ENCODE peak calls at places on chromosomes 4 and X, in ten cellular contexts. One of them, this sample, is unnamed.

GRCh38 chr4:25252230-25253071 is 18.6 kb downstream of the PI4K2B start:
- DNase-seq in left ventricle myocardium inferior: no peak
- DNase-seq in colonic mucosa: no peak
- DNase-seq in uterus: no peak
- DNase-seq in upper lobe of right lung: no peak
- DNase-seq in Panc1: no peak
- DNase-seq in RWPE2: no peak
- DNase-seq in tibial artery: no peak
- DNase-seq in CD8-positive, alpha-beta T cell: no peak
- DNase-seq in psoas muscle: no peak
- DNase-seq in this sample: no peak

GRCh38 chrX:84469226-84469625 is 33.0 kb downstream of the HDX start:
- DNase-seq in Panc1: no peak
- DNase-seq in CD8-positive, alpha-beta T cell: no peak
- DNase-seq in uterus: no peak
- DNase-seq in left ventricle myocardium inferior: no peak
- DNase-seq in upper lobe of right lung: no peak
- DNase-seq in colonic mucosa: no peak
- DNase-seq in tibial artery: no peak
- DNase-seq in RWPE2: no peak
- DNase-seq in psoas muscle: no peak
- DNase-seq in this sample: no peak

GRCh38 chr4:7735395-7735794 is 204.3 kb downstream of the AFAP1 start:
- DNase-seq in left ventricle myocardium inferior: no peak
- DNase-seq in RWPE2: no peak
- DNase-seq in colonic mucosa: no peak
- DNase-seq in tibial artery: no peak
- DNase-seq in psoas muscle: no peak
- DNase-seq in upper lobe of right lung: no peak
- DNase-seq in CD8-positive, alpha-beta T cell: no peak
- DNase-seq in Panc1: no peak
- DNase-seq in uterus: no peak
- DNase-seq in this sample: no peak

GRCh38 chr4:88900432-88900831 is 156.6 kb downstream of the FAM13A start:
- DNase-seq in tibial artery: no peak
- DNase-seq in psoas muscle: no peak
- DNase-seq in colonic mucosa: no peak
- DNase-seq in RWPE2: no peak
- DNase-seq in Panc1: no peak
- DNase-seq in left ventricle myocardium inferior: no peak
- DNase-seq in CD8-positive, alpha-beta T cell: no peak
- DNase-seq in upper lobe of right lung: no peak
- DNase-seq in uterus: no peak
- DNase-seq in this sample: no peak

GRCh38 chrX:1609311-1609710 is 5.5 kb upstream of the ASMT start:
- DNase-seq in RWPE2: peak; percentile 69
- DNase-seq in psoas muscle: no peak
- DNase-seq in colonic mucosa: no peak
- DNase-seq in upper lobe of right lung: no peak
- DNase-seq in CD8-positive, alpha-beta T cell: no peak
- DNase-seq in left ventricle myocardium inferior: no peak
- DNase-seq in Panc1: no peak
- DNase-seq in uterus: no peak
- DNase-seq in tibial artery: no peak
- DNase-seq in this sample: no peak

GRCh38 chr4:182916483-182917181 is 554 bp downstream of the DCTD start:
- DNase-seq in tibial artery: peak; percentile 77
- DNase-seq in CD8-positive, alpha-beta T cell: peak; percentile 17
- DNase-seq in uterus: peak; percentile 63
- DNase-seq in Panc1: no peak
- DNase-seq in upper lobe of right lung: peak; percentile 86
- DNase-seq in left ventricle myocardium inferior: peak; percentile 62
- DNase-seq in colonic mucosa: peak; percentile 47
- DNase-seq in RWPE2: no peak
- DNase-seq in psoas muscle: peak; percentile 81
- DNase-seq in this sample: no peak

GRCh38 chr4:48100248-48100647 is 33.8 kb downstream of the TXK start:
- DNase-seq in tibial artery: no peak
- DNase-seq in Panc1: no peak
- DNase-seq in left ventricle myocardium inferior: no peak
- DNase-seq in uterus: no peak
- DNase-seq in CD8-positive, alpha-beta T cell: no peak
- DNase-seq in psoas muscle: no peak
- DNase-seq in RWPE2: no peak
- DNase-seq in upper lobe of right lung: no peak
- DNase-seq in colonic mucosa: no peak
- DNase-seq in this sample: no peak

GRCh38 chr4:91936301-91936700 is 367.5 kb upstream of the GRID2 start:
- DNase-seq in RWPE2: no peak
- DNase-seq in Panc1: no peak
- DNase-seq in uterus: no peak
- DNase-seq in left ventricle myocardium inferior: no peak
- DNase-seq in psoas muscle: no peak
- DNase-seq in colonic mucosa: no peak
- DNase-seq in tibial artery: no peak
- DNase-seq in CD8-positive, alpha-beta T cell: no peak
- DNase-seq in upper lobe of right lung: no peak
- DNase-seq in this sample: no peak

GRCh38 chrX:129705377-129705925 is 33.3 kb upstream of the XPNPEP2 start:
- DNase-seq in RWPE2: no peak
- DNase-seq in upper lobe of right lung: no peak
- DNase-seq in psoas muscle: no peak
- DNase-seq in tibial artery: no peak
- DNase-seq in uterus: no peak
- DNase-seq in left ventricle myocardium inferior: no peak
- DNase-seq in colonic mucosa: no peak
- DNase-seq in Panc1: no peak
- DNase-seq in CD8-positive, alpha-beta T cell: no peak
- DNase-seq in this sample: no peak

GRCh38 chr4:106618920-106619319 is 250.3 kb upstream of the GIMD1 start:
- DNase-seq in colonic mucosa: no peak
- DNase-seq in RWPE2: no peak
- DNase-seq in uterus: no peak
- DNase-seq in Panc1: no peak
- DNase-seq in tibial artery: no peak
- DNase-seq in psoas muscle: no peak
- DNase-seq in CD8-positive, alpha-beta T cell: no peak
- DNase-seq in upper lobe of right lung: no peak
- DNase-seq in left ventricle myocardium inferior: no peak
- DNase-seq in this sample: no peak

GRCh38 chrX:124232523-124233201 is 99.8 kb upstream of the TEX13D start:
- DNase-seq in left ventricle myocardium inferior: no peak
- DNase-seq in upper lobe of right lung: no peak
- DNase-seq in uterus: no peak
- DNase-seq in psoas muscle: no peak
- DNase-seq in colonic mucosa: no peak
- DNase-seq in RWPE2: no peak
- DNase-seq in CD8-positive, alpha-beta T cell: no peak
- DNase-seq in tibial artery: no peak
- DNase-seq in Panc1: no peak
- DNase-seq in this sample: no peak

GRCh38 chr4:167238226-167238625 is 3.9 kb upstream of the SPOCK3 start:
- DNase-seq in Panc1: no peak
- DNase-seq in tibial artery: no peak
- DNase-seq in colonic mucosa: no peak
- DNase-seq in CD8-positive, alpha-beta T cell: no peak
- DNase-seq in psoas muscle: no peak
- DNase-seq in upper lobe of right lung: no peak
- DNase-seq in RWPE2: no peak
- DNase-seq in left ventricle myocardium inferior: no peak
- DNase-seq in uterus: no peak
- DNase-seq in this sample: no peak

GRCh38 chr4:167230744-167231143 is 3.5 kb downstream of the SPOCK3 start:
- DNase-seq in Panc1: no peak
- DNase-seq in RWPE2: no peak
- DNase-seq in left ventricle myocardium inferior: no peak
- DNase-seq in uterus: no peak
- DNase-seq in upper lobe of right lung: no peak
- DNase-seq in colonic mucosa: no peak
- DNase-seq in CD8-positive, alpha-beta T cell: no peak
- DNase-seq in tibial artery: no peak
- DNase-seq in psoas muscle: no peak
- DNase-seq in this sample: no peak

GRCh38 chr4:167232805-167233522 is 1.3 kb downstream of the SPOCK3 start:
- DNase-seq in Panc1: no peak
- DNase-seq in RWPE2: no peak
- DNase-seq in upper lobe of right lung: no peak
- DNase-seq in tibial artery: no peak
- DNase-seq in left ventricle myocardium inferior: no peak
- DNase-seq in uterus: no peak
- DNase-seq in psoas muscle: no peak
- DNase-seq in colonic mucosa: no peak
- DNase-seq in CD8-positive, alpha-beta T cell: no peak
- DNase-seq in this sample: peak; percentile 16

GRCh38 chr4:167233523-167234387 is 539 bp downstream of the SPOCK3 start:
- DNase-seq in Panc1: no peak
- DNase-seq in RWPE2: no peak
- DNase-seq in left ventricle myocardium inferior: no peak
- DNase-seq in colonic mucosa: no peak
- DNase-seq in psoas muscle: no peak
- DNase-seq in uterus: no peak
- DNase-seq in upper lobe of right lung: peak; percentile 57
- DNase-seq in CD8-positive, alpha-beta T cell: no peak
- DNase-seq in tibial artery: no peak
- DNase-seq in this sample: peak; percentile 36

DNA sequence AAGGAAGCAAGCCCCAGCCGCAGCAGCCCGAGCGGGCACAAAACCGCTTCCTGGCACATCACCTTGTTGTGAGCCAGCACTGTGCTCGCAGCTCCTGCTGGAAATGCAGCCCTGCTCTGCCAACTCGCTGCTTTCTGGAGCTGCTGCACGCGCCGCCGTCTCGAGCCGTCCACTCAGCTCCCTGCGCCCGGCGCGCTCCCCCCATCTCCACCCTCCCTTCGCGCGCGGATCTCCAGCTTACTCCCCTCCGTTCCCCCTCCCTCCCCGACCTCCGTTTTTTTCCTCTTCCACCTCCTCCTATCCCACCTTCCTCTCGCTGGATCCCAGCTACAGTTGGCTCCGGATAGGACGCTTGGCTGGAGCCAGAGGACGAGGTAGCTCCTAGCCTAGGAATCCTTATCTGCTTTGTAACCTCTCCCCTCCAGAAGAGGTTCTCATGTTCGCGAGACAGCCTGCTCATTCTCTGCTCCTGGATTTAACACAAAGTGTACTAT is at the start of gene SPOCK3:
- DNase-seq in colonic mucosa: no peak
- DNase-seq in tibial artery: no peak
- DNase-seq in upper lobe of right lung: peak; percentile 70
- DNase-seq in RWPE2: peak; percentile 52
- DNase-seq in left ventricle myocardium inferior: peak; percentile 23
- DNase-seq in Panc1: no peak
- DNase-seq in CD8-positive, alpha-beta T cell: no peak
- DNase-seq in uterus: no peak
- DNase-seq in psoas muscle: peak; percentile 48
- DNase-seq in this sample: peak; percentile 49
- H3K4me3 ChIP-seq in colonic mucosa: no peak within 1 kb of the TSS
- H3K4me3 ChIP-seq in tibial artery: peak within 1 kb of the TSS; percentile 44
- H3K4me3 ChIP-seq in upper lobe of right lung: peak within 1 kb of the TSS; percentile 35
- H3K4me3 ChIP-seq in RWPE2: peak within 1 kb of the TSS; percentile 35
- H3K4me3 ChIP-seq in left ventricle myocardium inferior: peak within 1 kb of the TSS; percentile 65
- H3K4me3 ChIP-seq in Panc1: peak within 1 kb of the TSS; percentile 49
- H3K4me3 ChIP-seq in CD8-positive, alpha-beta T cell: no peak within 1 kb of the TSS
- H3K4me3 ChIP-seq in uterus: peak within 1 kb of the TSS; percentile 30
- H3K4me3 ChIP-seq in psoas muscle: peak within 1 kb of the TSS; percentile 54
- H3K4me3 ChIP-seq in this sample: peak within 1 kb of the TSS; percentile 71

DNA sequence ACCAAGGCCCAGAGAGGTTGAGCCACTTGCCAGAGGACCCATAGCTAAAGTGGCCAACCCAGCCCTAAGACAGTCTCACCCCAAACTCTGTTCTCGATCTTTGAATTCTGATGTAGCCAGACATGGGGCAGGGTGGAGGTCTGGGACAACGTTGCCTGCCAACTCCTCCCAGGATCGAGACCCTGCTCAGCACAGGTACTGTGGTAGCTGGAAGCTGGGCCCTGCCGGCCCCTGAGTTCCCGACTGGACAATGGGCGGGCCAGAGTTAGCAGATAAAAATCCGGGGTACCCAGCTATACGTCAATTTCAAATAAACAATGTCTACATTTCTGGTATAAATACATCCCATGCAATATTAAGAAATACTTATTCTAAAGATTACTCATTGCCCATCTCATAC is 35.3 kb downstream of the ADRA2C start:
- DNase-seq in colonic mucosa: no peak
- DNase-seq in left ventricle myocardium inferior: no peak
- DNase-seq in CD8-positive, alpha-beta T cell: no peak
- DNase-seq in tibial artery: no peak
- DNase-seq in uterus: no peak
- DNase-seq in upper lobe of right lung: no peak
- DNase-seq in RWPE2: no peak
- DNase-seq in psoas muscle: peak; percentile 16
- DNase-seq in Panc1: no peak
- DNase-seq in this sample: no peak
- H3K27me3 ChIP-seq in colonic mucosa: no peaks in the 10 kb centered on the region
- H3K27me3 ChIP-seq in left ventricle myocardium inferior: peaks cover 90% of the 10 kb centered on the region
- H3K27me3 ChIP-seq in CD8-positive, alpha-beta T cell: no peaks in the 10 kb centered on the region
- H3K27me3 ChIP-seq in tibial artery: peaks cover 54% of the 10 kb centered on the region
- H3K27me3 ChIP-seq in uterus: no peaks in the 10 kb centered on the region
- H3K27me3 ChIP-seq in upper lobe of right lung: peaks cover 14% of the 10 kb centered on the region
- H3K27me3 ChIP-seq in RWPE2: peaks cover 31% of the 10 kb centered on the region
- H3K27me3 ChIP-seq in psoas muscle: peaks cover 2% of the 10 kb centered on the region
- H3K27me3 ChIP-seq in Panc1: no peaks in the 10 kb centered on the region
- H3K27me3 ChIP-seq in this sample: no peaks in the 10 kb centered on the region

GRCh38 chrX:103518571-103518970 is 718 bp downstream of the RAB40A start:
- DNase-seq in Panc1: no peak
- DNase-seq in psoas muscle: no peak
- DNase-seq in RWPE2: no peak
- DNase-seq in CD8-positive, alpha-beta T cell: no peak
- DNase-seq in uterus: no peak
- DNase-seq in tibial artery: no peak
- DNase-seq in colonic mucosa: no peak
- DNase-seq in upper lobe of right lung: no peak
- DNase-seq in left ventricle myocardium inferior: no peak
- DNase-seq in this sample: no peak
- H3K36me3 ChIP-seq in Panc1: no peaks in the 10 kb centered on the region
- H3K36me3 ChIP-seq in psoas muscle: no peaks in the 10 kb centered on the region
- H3K36me3 ChIP-seq in RWPE2: no peaks in the 10 kb centered on the region
- H3K36me3 ChIP-seq in CD8-positive, alpha-beta T cell: no peaks in the 10 kb centered on the region
- H3K36me3 ChIP-seq in uterus: no peaks in the 10 kb centered on the region
- H3K36me3 ChIP-seq in tibial artery: no peaks in the 10 kb centered on the region
- H3K36me3 ChIP-seq in colonic mucosa: no peaks in the 10 kb centered on the region
- H3K36me3 ChIP-seq in upper lobe of right lung: no peaks in the 10 kb centered on the region
- H3K36me3 ChIP-seq in left ventricle myocardium inferior: no peaks in the 10 kb centered on the region
- H3K36me3 ChIP-seq in this sample: no peaks in the 10 kb centered on the region

GRCh38 chrX:24862343-24862742 is 153.4 kb downstream of the ARX start:
- DNase-seq in psoas muscle: no peak
- DNase-seq in upper lobe of right lung: no peak
- DNase-seq in RWPE2: no peak
- DNase-seq in tibial artery: no peak
- DNase-seq in left ventricle myocardium inferior: no peak
- DNase-seq in Panc1: no peak
- DNase-seq in colonic mucosa: no peak
- DNase-seq in uterus: no peak
- DNase-seq in CD8-positive, alpha-beta T cell: no peak
- DNase-seq in this sample: no peak
- H3K4me3 ChIP-seq in psoas muscle: no peak overlapping the region
- H3K4me3 ChIP-seq in upper lobe of right lung: no peak overlapping the region
- H3K4me3 ChIP-seq in RWPE2: no peak overlapping the region
- H3K4me3 ChIP-seq in tibial artery: no peak overlapping the region
- H3K4me3 ChIP-seq in left ventricle myocardium inferior: no peak overlapping the region
- H3K4me3 ChIP-seq in Panc1: no peak overlapping the region
- H3K4me3 ChIP-seq in colonic mucosa: no peak overlapping the region
- H3K4me3 ChIP-seq in uterus: no peak overlapping the region
- H3K4me3 ChIP-seq in CD8-positive, alpha-beta T cell: no peak overlapping the region
- H3K4me3 ChIP-seq in this sample: no peak overlapping the region

GRCh38 chrX:33307954-33308353 is 96.6 kb upstream of the DMD start:
- DNase-seq in RWPE2: no peak
- DNase-seq in colonic mucosa: no peak
- DNase-seq in CD8-positive, alpha-beta T cell: no peak
- DNase-seq in psoas muscle: no peak
- DNase-seq in tibial artery: no peak
- DNase-seq in Panc1: no peak
- DNase-seq in left ventricle myocardium inferior: no peak
- DNase-seq in upper lobe of right lung: no peak
- DNase-seq in uterus: no peak
- DNase-seq in this sample: no peak
- H3K27me3 ChIP-seq in RWPE2: no peaks in the 10 kb centered on the region
- H3K27me3 ChIP-seq in colonic mucosa: no peaks in the 10 kb centered on the region
- H3K27me3 ChIP-seq in CD8-positive, alpha-beta T cell: no peaks in the 10 kb centered on the region
- H3K27me3 ChIP-seq in psoas muscle: no peaks in the 10 kb centered on the region
- H3K27me3 ChIP-seq in tibial artery: no peaks in the 10 kb centered on the region
- H3K27me3 ChIP-seq in Panc1: no peaks in the 10 kb centered on the region
- H3K27me3 ChIP-seq in left ventricle myocardium inferior: no peaks in the 10 kb centered on the region
- H3K27me3 ChIP-seq in upper lobe of right lung: no peaks in the 10 kb centered on the region
- H3K27me3 ChIP-seq in uterus: no peaks in the 10 kb centered on the region
- H3K27me3 ChIP-seq in this sample: no peaks in the 10 kb centered on the region

This sample was measured in H7.